ENCODE peak calls at places on chromosomes 12 and 14, in seven cellular contexts. One of them, this sample, is unnamed. For H3K9me3, the result is how much of the 10 kb centered on the place peaks cover.

GRCh38 chr12:118103231-118103600 is 595 bp downstream of the VSIG10 start:
- DNase-seq in pancreas: no peak
- DNase-seq in PC-9: no peak
- DNase-seq in H9: peak
- DNase-seq in fibroblast of lung: peak
- DNase-seq in PC-3: peak
- DNase-seq in A549: peak
- DNase-seq in this sample: no peak

GRCh38 chr14:64643709-64644108 is 60.5 kb upstream of the PLEKHG3 start:
- DNase-seq in pancreas: no peak
- DNase-seq in PC-9: no peak
- DNase-seq in H9: no peak
- DNase-seq in fibroblast of lung: no peak
- DNase-seq in PC-3: no peak
- DNase-seq in A549: no peak
- DNase-seq in this sample: no peak

GRCh38 chr12:122215789-122216188 is 10.1 kb downstream of the DIABLO start:
- DNase-seq in pancreas: no peak
- DNase-seq in PC-9: no peak
- DNase-seq in H9: no peak
- DNase-seq in fibroblast of lung: peak
- DNase-seq in PC-3: no peak
- DNase-seq in A549: no peak
- DNase-seq in this sample: no peak

GRCh38 chr12:24307153-24307552 is 357.7 kb upstream of the SOX5 start:
- DNase-seq in pancreas: no peak
- DNase-seq in PC-9: no peak
- DNase-seq in H9: no peak
- DNase-seq in fibroblast of lung: no peak
- DNase-seq in PC-3: no peak
- DNase-seq in A549: no peak
- DNase-seq in this sample: no peak

GRCh38 chr12:62403031-62403430 is 63.6 kb upstream of the MON2 start:
- DNase-seq in pancreas: no peak
- DNase-seq in PC-9: no peak
- DNase-seq in H9: no peak
- DNase-seq in fibroblast of lung: no peak
- DNase-seq in PC-3: no peak
- DNase-seq in A549: no peak
- DNase-seq in this sample: no peak

GRCh38 chr14:72554994-72555608 is 338.8 kb downstream of the DPF3 start:
- DNase-seq in pancreas: no peak
- DNase-seq in PC-9: no peak
- DNase-seq in H9: no peak
- DNase-seq in fibroblast of lung: no peak
- DNase-seq in PC-3: peak
- DNase-seq in A549: no peak
- DNase-seq in this sample: peak

GRCh38 chr14:51650721-51651387 is 856 bp upstream of the FRMD6 start:
- DNase-seq in pancreas: peak
- DNase-seq in PC-9: peak
- DNase-seq in H9: peak
- DNase-seq in fibroblast of lung: no peak
- DNase-seq in PC-3: peak
- DNase-seq in A549: peak
- DNase-seq in this sample: peak

GRCh38 chr12:90833228-90833627 is 121.7 kb downstream of the CCER1 start:
- DNase-seq in pancreas: no peak
- DNase-seq in PC-9: no peak
- DNase-seq in H9: no peak
- DNase-seq in fibroblast of lung: no peak
- DNase-seq in PC-3: no peak
- DNase-seq in A549: no peak
- DNase-seq in this sample: no peak

GRCh38 chr14:59278111-59278510 is 89.6 kb downstream of the DAAM1 start:
- DNase-seq in pancreas: no peak
- DNase-seq in PC-9: peak
- DNase-seq in H9: no peak
- DNase-seq in fibroblast of lung: peak
- DNase-seq in PC-3: peak
- DNase-seq in A549: peak
- DNase-seq in this sample: no peak

GRCh38 chr14:29897181-29897580 is 30.5 kb downstream of the PRKD1 start:
- DNase-seq in pancreas: no peak
- DNase-seq in PC-9: no peak
- DNase-seq in H9: no peak
- DNase-seq in fibroblast of lung: no peak
- DNase-seq in PC-3: no peak
- DNase-seq in A549: no peak
- DNase-seq in this sample: no peak
- H3K9me3 ChIP-seq in pancreas: under half
- H3K9me3 ChIP-seq in PC-9: under half
- H3K9me3 ChIP-seq in H9: under half
- H3K9me3 ChIP-seq in fibroblast of lung: under half
- H3K9me3 ChIP-seq in PC-3: under half
- H3K9me3 ChIP-seq in A549: under half
- H3K9me3 ChIP-seq in this sample: under half

GRCh38 chr14:97489750-97490149 is 692.6 kb downstream of the VRK1 start:
- DNase-seq in pancreas: no peak
- DNase-seq in PC-9: no peak
- DNase-seq in H9: no peak
- DNase-seq in fibroblast of lung: no peak
- DNase-seq in PC-3: no peak
- DNase-seq in A549: no peak
- DNase-seq in this sample: no peak
- H3K9me3 ChIP-seq in pancreas: under half
- H3K9me3 ChIP-seq in PC-9: under half
- H3K9me3 ChIP-seq in H9: under half
- H3K9me3 ChIP-seq in fibroblast of lung: under half
- H3K9me3 ChIP-seq in PC-3: under half
- H3K9me3 ChIP-seq in A549: under half
- H3K9me3 ChIP-seq in this sample: under half

DNA sequence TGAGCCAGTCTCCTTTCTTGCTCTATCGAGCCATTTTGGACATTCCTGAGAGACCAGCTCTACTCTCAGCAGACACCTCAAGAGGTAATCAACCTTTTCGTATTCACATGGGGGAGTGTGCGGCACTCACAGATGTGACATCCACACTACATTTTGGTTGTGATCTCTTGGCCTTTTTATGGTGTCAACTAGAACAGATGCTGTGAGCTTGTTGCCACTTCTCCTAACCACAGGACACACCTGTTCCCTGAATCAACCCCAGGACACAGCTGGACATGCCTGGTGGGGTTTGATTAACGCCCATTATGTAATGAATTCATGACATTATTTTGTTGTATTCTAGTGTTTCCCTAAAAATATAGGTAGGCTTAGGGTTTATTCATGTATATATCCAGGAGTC is 1143.6 kb downstream of the TMEM121 start:
- DNase-seq in pancreas: no peak
- DNase-seq in PC-9: no peak
- DNase-seq in H9: no peak
- DNase-seq in fibroblast of lung: no peak
- DNase-seq in PC-3: no peak
- DNase-seq in A549: no peak
- DNase-seq in this sample: no peak
- H3K9me3 ChIP-seq in pancreas: under half
- H3K9me3 ChIP-seq in PC-9: under half
- H3K9me3 ChIP-seq in H9: half or more
- H3K9me3 ChIP-seq in fibroblast of lung: under half
- H3K9me3 ChIP-seq in PC-3: under half
- H3K9me3 ChIP-seq in A549: under half
- H3K9me3 ChIP-seq in this sample: under half

DNA sequence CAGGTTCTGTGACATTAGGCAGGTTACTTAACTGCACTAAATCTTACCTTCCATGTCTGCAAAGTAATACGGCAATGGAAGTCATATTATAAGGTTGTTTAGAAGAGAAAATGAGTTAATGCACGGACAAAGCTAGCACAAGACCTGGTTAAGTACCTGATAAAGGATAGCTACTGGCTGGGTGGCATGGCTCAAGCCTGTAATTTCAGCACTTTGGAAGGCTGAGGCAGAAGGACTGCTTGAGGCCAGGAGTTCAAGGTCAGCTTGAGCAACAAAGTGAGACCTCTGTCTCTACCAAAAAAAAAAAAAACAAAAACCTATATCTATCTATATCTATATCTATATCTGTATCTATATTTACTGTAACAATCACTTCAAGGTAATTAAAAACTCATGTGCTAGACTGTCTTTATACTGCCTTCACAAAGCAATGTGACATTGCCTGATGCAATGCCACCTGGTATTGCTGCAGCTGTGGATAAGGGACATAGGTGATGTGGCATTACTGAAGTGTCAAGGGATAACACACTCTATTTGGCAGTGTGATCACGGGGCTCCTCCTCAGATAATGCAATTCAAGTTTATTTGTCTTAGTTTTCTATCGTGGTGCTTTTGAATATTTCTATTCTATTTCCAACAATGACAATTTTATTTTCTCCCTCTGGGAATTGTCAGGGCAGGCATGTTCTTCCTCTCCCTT is 107.1 kb downstream of the PAX9 start:
- DNase-seq in pancreas: no peak
- DNase-seq in PC-9: no peak
- DNase-seq in H9: no peak
- DNase-seq in fibroblast of lung: no peak
- DNase-seq in PC-3: no peak
- DNase-seq in A549: no peak
- DNase-seq in this sample: no peak
- H3K9me3 ChIP-seq in pancreas: under half
- H3K9me3 ChIP-seq in PC-9: under half
- H3K9me3 ChIP-seq in H9: under half
- H3K9me3 ChIP-seq in fibroblast of lung: under half
- H3K9me3 ChIP-seq in PC-3: under half
- H3K9me3 ChIP-seq in A549: under half
- H3K9me3 ChIP-seq in this sample: under half

DNA sequence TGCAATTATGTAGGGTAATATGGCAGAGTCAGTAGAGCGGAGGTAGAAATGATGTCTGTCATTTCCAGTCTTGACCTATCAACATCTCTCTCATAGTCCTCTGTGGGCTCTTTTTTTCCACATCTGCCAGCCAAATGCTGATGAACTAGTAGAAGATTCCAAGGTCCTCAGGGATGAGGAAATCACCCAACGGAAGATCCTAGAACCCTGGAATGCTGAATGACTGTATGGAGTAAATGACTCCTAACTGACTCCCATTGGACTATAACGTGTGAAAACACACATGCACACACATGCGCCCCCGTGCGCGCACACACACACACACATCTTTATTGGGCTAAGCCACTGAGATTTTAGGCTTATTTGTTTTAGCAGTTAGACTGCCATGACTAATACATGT is 159.2 kb downstream of the MYRFL start:
- DNase-seq in pancreas: no peak
- DNase-seq in PC-9: no peak
- DNase-seq in H9: no peak
- DNase-seq in fibroblast of lung: no peak
- DNase-seq in PC-3: no peak
- DNase-seq in A549: no peak
- DNase-seq in this sample: no peak
- H3K9me3 ChIP-seq in pancreas: under half
- H3K9me3 ChIP-seq in PC-9: under half
- H3K9me3 ChIP-seq in H9: under half
- H3K9me3 ChIP-seq in fibroblast of lung: under half
- H3K9me3 ChIP-seq in PC-3: under half
- H3K9me3 ChIP-seq in A549: under half
- H3K9me3 ChIP-seq in this sample: under half